ENCODE peak calls at places on chromosomes 4 and X, in ten cellular contexts. One of them, this sample, is unnamed.

GRCh38 chr4:6027392-6027791 is 9.2 kb upstream of the C4orf50 start:
- DNase-seq in HepG2: no peak
- DNase-seq in heart left ventricle: no peak
- DNase-seq in upper lobe of right lung: no peak
- DNase-seq in tibial nerve: no peak
- DNase-seq in thoracic aorta: no peak
- DNase-seq in choroid plexus epithelial cell: no peak
- DNase-seq in OCI-LY7: no peak
- DNase-seq in AG04450: no peak
- DNase-seq in mammary epithelial cell: peak; percentile 12
- DNase-seq in this sample: no peak

GRCh38 chr4:182194115-182194834 is 48.9 kb upstream of the TENM3 start:
- DNase-seq in heart left ventricle: no peak
- DNase-seq in tibial nerve: no peak
- DNase-seq in OCI-LY7: no peak
- DNase-seq in thoracic aorta: no peak
- DNase-seq in HepG2: no peak
- DNase-seq in choroid plexus epithelial cell: no peak
- DNase-seq in AG04450: no peak
- DNase-seq in mammary epithelial cell: no peak
- DNase-seq in upper lobe of right lung: no peak
- DNase-seq in this sample: no peak

GRCh38 chrX:150649096-150649870 is 43.9 kb upstream of the MTMR1 start:
- DNase-seq in heart left ventricle: no peak
- DNase-seq in choroid plexus epithelial cell: peak; percentile 69
- DNase-seq in upper lobe of right lung: no peak
- DNase-seq in mammary epithelial cell: no peak
- DNase-seq in thoracic aorta: no peak
- DNase-seq in tibial nerve: peak; percentile 5
- DNase-seq in OCI-LY7: no peak
- DNase-seq in AG04450: peak; percentile 4
- DNase-seq in HepG2: no peak
- DNase-seq in this sample: peak; percentile 56

GRCh38 chr4:81215219-81215892 is at the start of gene PRKG2:
- DNase-seq in AG04450: no peak
- DNase-seq in upper lobe of right lung: peak; percentile 71
- DNase-seq in heart left ventricle: no peak
- DNase-seq in tibial nerve: no peak
- DNase-seq in mammary epithelial cell: peak; percentile 21
- DNase-seq in OCI-LY7: no peak
- DNase-seq in HepG2: no peak
- DNase-seq in choroid plexus epithelial cell: peak; percentile 73
- DNase-seq in thoracic aorta: no peak
- DNase-seq in this sample: peak; percentile 17

GRCh38 chr4:150381671-150382427 is 200.1 kb upstream of the MAB21L2 start:
- DNase-seq in mammary epithelial cell: no peak
- DNase-seq in heart left ventricle: no peak
- DNase-seq in upper lobe of right lung: no peak
- DNase-seq in tibial nerve: no peak
- DNase-seq in choroid plexus epithelial cell: peak; percentile 55
- DNase-seq in HepG2: no peak
- DNase-seq in AG04450: no peak
- DNase-seq in thoracic aorta: no peak
- DNase-seq in OCI-LY7: no peak
- DNase-seq in this sample: peak; percentile 43

GRCh38 chrX:142688256-142688655 is 337.5 kb upstream of the SPANXN4 start:
- DNase-seq in upper lobe of right lung: no peak
- DNase-seq in HepG2: no peak
- DNase-seq in thoracic aorta: no peak
- DNase-seq in OCI-LY7: no peak
- DNase-seq in choroid plexus epithelial cell: no peak
- DNase-seq in tibial nerve: no peak
- DNase-seq in AG04450: no peak
- DNase-seq in heart left ventricle: no peak
- DNase-seq in mammary epithelial cell: no peak
- DNase-seq in this sample: no peak

GRCh38 chr4:86450189-86450588 is 90.3 kb upstream of the MAPK10 start:
- DNase-seq in mammary epithelial cell: no peak
- DNase-seq in AG04450: no peak
- DNase-seq in OCI-LY7: no peak
- DNase-seq in heart left ventricle: no peak
- DNase-seq in thoracic aorta: no peak
- DNase-seq in upper lobe of right lung: no peak
- DNase-seq in tibial nerve: no peak
- DNase-seq in HepG2: no peak
- DNase-seq in choroid plexus epithelial cell: no peak
- DNase-seq in this sample: no peak

GRCh38 chr4:154642361-154642760 is 29.9 kb upstream of the FGG start:
- DNase-seq in heart left ventricle: no peak
- DNase-seq in thoracic aorta: no peak
- DNase-seq in choroid plexus epithelial cell: no peak
- DNase-seq in upper lobe of right lung: no peak
- DNase-seq in HepG2: no peak
- DNase-seq in mammary epithelial cell: peak; percentile 45
- DNase-seq in AG04450: no peak
- DNase-seq in tibial nerve: no peak
- DNase-seq in OCI-LY7: no peak
- DNase-seq in this sample: no peak

GRCh38 chrX:145881175-145881867 is 63.7 kb downstream of the SLITRK2 start:
- DNase-seq in heart left ventricle: no peak
- DNase-seq in choroid plexus epithelial cell: no peak
- DNase-seq in upper lobe of right lung: no peak
- DNase-seq in HepG2: no peak
- DNase-seq in OCI-LY7: no peak
- DNase-seq in tibial nerve: no peak
- DNase-seq in thoracic aorta: no peak
- DNase-seq in AG04450: no peak
- DNase-seq in mammary epithelial cell: no peak
- DNase-seq in this sample: no peak

GRCh38 chrX:30893206-30893605 is 4.2 kb upstream of the TAB3 start:
- DNase-seq in upper lobe of right lung: no peak
- DNase-seq in heart left ventricle: no peak
- DNase-seq in choroid plexus epithelial cell: peak; percentile 34
- DNase-seq in tibial nerve: no peak
- DNase-seq in AG04450: no peak
- DNase-seq in mammary epithelial cell: peak; percentile 73
- DNase-seq in thoracic aorta: no peak
- DNase-seq in OCI-LY7: no peak
- DNase-seq in HepG2: no peak
- DNase-seq in this sample: no peak

GRCh38 chrX:40471965-40472648 is 108.7 kb upstream of the ATP6AP2 start:
- DNase-seq in upper lobe of right lung: peak; percentile 60
- DNase-seq in AG04450: peak; percentile 76
- DNase-seq in choroid plexus epithelial cell: peak; percentile 94
- DNase-seq in OCI-LY7: peak; percentile 4
- DNase-seq in mammary epithelial cell: peak; percentile 57
- DNase-seq in HepG2: peak; percentile 35
- DNase-seq in thoracic aorta: no peak
- DNase-seq in tibial nerve: peak; percentile 7
- DNase-seq in heart left ventricle: no peak
- DNase-seq in this sample: peak; percentile 60
- TF ChIP-seq CTCF in upper lobe of right lung: no peak
- TF ChIP-seq CTCF in AG04450: no peak
- TF ChIP-seq CTCF in choroid plexus epithelial cell: no peak
- TF ChIP-seq CTCF in OCI-LY7: peak; percentile 36
- TF ChIP-seq CTCF in mammary epithelial cell: peak; percentile 40
- TF ChIP-seq CTCF in HepG2: peak; percentile 55
- TF ChIP-seq CTCF in thoracic aorta: no peak
- TF ChIP-seq CTCF in tibial nerve: no peak
- TF ChIP-seq CTCF in heart left ventricle: no peak
- TF ChIP-seq CTCF in this sample: no peak

DNA sequence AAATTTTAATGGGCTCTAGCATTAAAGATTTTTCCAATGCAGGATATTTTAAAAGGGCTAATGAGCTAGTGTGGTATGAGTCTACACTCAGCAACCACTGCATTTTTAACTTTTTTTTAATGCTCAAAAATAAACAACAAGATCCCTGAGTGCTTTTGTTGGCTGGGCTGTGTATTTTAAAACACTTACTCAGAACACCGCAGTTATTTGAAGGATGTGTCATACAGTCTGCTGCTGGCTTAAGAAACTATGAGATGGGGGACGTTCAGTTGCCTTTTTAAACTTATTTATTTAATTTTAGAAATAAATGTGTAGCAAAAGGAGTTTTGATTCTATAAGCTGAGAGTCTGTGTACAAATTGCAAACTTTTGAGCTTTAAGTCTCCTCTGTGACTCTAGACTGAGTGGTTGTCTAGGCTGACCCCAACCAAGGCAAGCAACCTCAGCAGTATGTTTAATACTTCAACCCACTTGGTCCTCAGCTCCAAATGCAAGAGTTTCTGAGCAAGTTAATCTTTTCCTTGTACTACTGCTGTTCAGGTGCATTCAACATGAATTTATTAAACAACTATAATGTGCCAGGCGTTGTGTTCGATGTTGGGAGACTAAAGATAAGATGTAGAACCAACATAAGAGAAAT is 278.6 kb upstream of the DIPK2B start:
- DNase-seq in tibial nerve: no peak
- DNase-seq in AG04450: peak; percentile 60
- DNase-seq in upper lobe of right lung: no peak
- DNase-seq in OCI-LY7: no peak
- DNase-seq in thoracic aorta: no peak
- DNase-seq in heart left ventricle: no peak
- DNase-seq in HepG2: no peak
- DNase-seq in mammary epithelial cell: peak; percentile 89
- DNase-seq in choroid plexus epithelial cell: peak; percentile 92
- DNase-seq in this sample: peak; percentile 76
- H3K4me3 ChIP-seq in tibial nerve: no peak overlapping the region
- H3K4me3 ChIP-seq in AG04450: no peak overlapping the region
- H3K4me3 ChIP-seq in upper lobe of right lung: no peak overlapping the region
- H3K4me3 ChIP-seq in OCI-LY7: no peak overlapping the region
- H3K4me3 ChIP-seq in thoracic aorta: no peak overlapping the region
- H3K4me3 ChIP-seq in heart left ventricle: no peak overlapping the region
- H3K4me3 ChIP-seq in HepG2: no peak overlapping the region
- H3K4me3 ChIP-seq in mammary epithelial cell: peak overlapping the region; percentile 9
- H3K4me3 ChIP-seq in choroid plexus epithelial cell: no peak overlapping the region
- H3K4me3 ChIP-seq in this sample: no peak overlapping the region

GRCh38 chr4:133484287-133484686 is 335.2 kb downstream of the PCDH10 start:
- DNase-seq in AG04450: no peak
- DNase-seq in upper lobe of right lung: no peak
- DNase-seq in mammary epithelial cell: no peak
- DNase-seq in OCI-LY7: no peak
- DNase-seq in tibial nerve: no peak
- DNase-seq in HepG2: no peak
- DNase-seq in choroid plexus epithelial cell: no peak
- DNase-seq in heart left ventricle: no peak
- DNase-seq in thoracic aorta: no peak
- DNase-seq in this sample: no peak

DNA sequence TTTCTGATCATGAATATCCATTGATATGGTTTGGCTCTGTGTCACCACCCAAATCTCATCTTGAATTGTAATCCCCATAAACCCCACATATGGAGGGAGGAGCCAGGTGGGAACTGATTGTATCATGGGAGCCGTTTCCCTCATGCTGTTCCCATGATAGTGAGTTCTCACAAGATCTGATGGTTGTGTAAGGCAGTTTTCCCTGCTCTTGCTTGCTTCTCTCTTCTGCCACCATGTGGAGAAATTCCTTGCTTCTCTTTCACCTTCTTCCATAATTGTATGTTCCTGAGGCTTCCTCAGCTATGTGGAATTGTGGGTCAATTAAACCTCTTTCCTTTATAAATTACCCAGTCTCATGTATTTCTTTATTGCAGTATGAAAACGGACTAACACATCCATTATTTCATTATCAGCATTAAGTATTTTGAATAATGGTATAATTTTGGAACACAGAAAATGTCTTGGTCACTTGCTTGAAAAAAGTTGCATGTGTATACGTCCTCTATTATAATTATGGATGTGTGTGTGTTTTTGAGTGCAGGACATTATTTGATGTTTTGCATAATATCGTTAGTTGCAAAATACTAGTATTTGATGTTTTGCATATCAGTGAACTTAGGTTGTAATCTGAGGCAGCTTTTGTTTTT is 334.6 kb downstream of the PCDH10 start:
- DNase-seq in mammary epithelial cell: peak; percentile 16
- DNase-seq in thoracic aorta: no peak
- DNase-seq in tibial nerve: no peak
- DNase-seq in choroid plexus epithelial cell: peak; percentile 83
- DNase-seq in heart left ventricle: no peak
- DNase-seq in AG04450: peak; percentile 15
- DNase-seq in OCI-LY7: no peak
- DNase-seq in upper lobe of right lung: no peak
- DNase-seq in HepG2: peak; percentile 43
- DNase-seq in this sample: peak; percentile 70
- TF ChIP-seq CTCF in mammary epithelial cell: peak; percentile 79
- TF ChIP-seq CTCF in thoracic aorta: peak; percentile 30
- TF ChIP-seq CTCF in tibial nerve: no peak
- TF ChIP-seq CTCF in choroid plexus epithelial cell: peak; percentile 72
- TF ChIP-seq CTCF in heart left ventricle: no peak
- TF ChIP-seq CTCF in AG04450: peak; percentile 59
- TF ChIP-seq CTCF in OCI-LY7: peak; percentile 42
- TF ChIP-seq CTCF in upper lobe of right lung: peak; percentile 23
- TF ChIP-seq CTCF in HepG2: peak; percentile 59
- TF ChIP-seq CTCF in this sample: peak; percentile 70

GRCh38 chr4:186644737-186645261 is 78.9 kb downstream of the FAT1 start:
- DNase-seq in heart left ventricle: no peak
- DNase-seq in HepG2: peak; percentile 80
- DNase-seq in tibial nerve: no peak
- DNase-seq in choroid plexus epithelial cell: peak; percentile 57
- DNase-seq in upper lobe of right lung: no peak
- DNase-seq in mammary epithelial cell: no peak
- DNase-seq in thoracic aorta: no peak
- DNase-seq in AG04450: no peak
- DNase-seq in OCI-LY7: no peak
- DNase-seq in this sample: peak; percentile 85

GRCh38 chr4:186642998-186643397 is 80.7 kb downstream of the FAT1 start:
- DNase-seq in mammary epithelial cell: no peak
- DNase-seq in choroid plexus epithelial cell: no peak
- DNase-seq in upper lobe of right lung: no peak
- DNase-seq in heart left ventricle: no peak
- DNase-seq in AG04450: no peak
- DNase-seq in thoracic aorta: no peak
- DNase-seq in HepG2: no peak
- DNase-seq in OCI-LY7: no peak
- DNase-seq in tibial nerve: no peak
- DNase-seq in this sample: no peak

GRCh38 chr4:186644316-186644638 is 79.4 kb downstream of the FAT1 start:
- DNase-seq in OCI-LY7: no peak
- DNase-seq in upper lobe of right lung: no peak
- DNase-seq in mammary epithelial cell: no peak
- DNase-seq in thoracic aorta: no peak
- DNase-seq in choroid plexus epithelial cell: no peak
- DNase-seq in heart left ventricle: no peak
- DNase-seq in AG04450: no peak
- DNase-seq in HepG2: no peak
- DNase-seq in tibial nerve: no peak
- DNase-seq in this sample: no peak

GRCh38 chr4:186642530-186642929 is 81.1 kb downstream of the FAT1 start:
- DNase-seq in heart left ventricle: no peak
- DNase-seq in HepG2: no peak
- DNase-seq in upper lobe of right lung: no peak
- DNase-seq in OCI-LY7: no peak
- DNase-seq in thoracic aorta: no peak
- DNase-seq in AG04450: no peak
- DNase-seq in choroid plexus epithelial cell: no peak
- DNase-seq in tibial nerve: no peak
- DNase-seq in mammary epithelial cell: no peak
- DNase-seq in this sample: no peak

GRCh38 chr4:186643501-186644315 is 79.9 kb downstream of the FAT1 start:
- DNase-seq in choroid plexus epithelial cell: peak; percentile 83
- DNase-seq in tibial nerve: no peak
- DNase-seq in mammary epithelial cell: peak; percentile 77
- DNase-seq in AG04450: no peak
- DNase-seq in heart left ventricle: no peak
- DNase-seq in thoracic aorta: no peak
- DNase-seq in OCI-LY7: no peak
- DNase-seq in HepG2: peak; percentile 94
- DNase-seq in upper lobe of right lung: no peak
- DNase-seq in this sample: peak; percentile 82
- H3K4me3 ChIP-seq in choroid plexus epithelial cell: no peak overlapping the region
- H3K4me3 ChIP-seq in tibial nerve: no peak overlapping the region
- H3K4me3 ChIP-seq in mammary epithelial cell: no peak overlapping the region
- H3K4me3 ChIP-seq in AG04450: no peak overlapping the region
- H3K4me3 ChIP-seq in heart left ventricle: no peak overlapping the region
- H3K4me3 ChIP-seq in thoracic aorta: no peak overlapping the region
- H3K4me3 ChIP-seq in OCI-LY7: no peak overlapping the region
- H3K4me3 ChIP-seq in HepG2: no peak overlapping the region
- H3K4me3 ChIP-seq in upper lobe of right lung: no peak overlapping the region
- H3K4me3 ChIP-seq in this sample: peak overlapping the region; percentile 17